ENCODE peak calls at places on chromosomes 16 and 17, in four cellular contexts. H, O, R and J are unnamed samples.
A peak's percentile ranks its signal among the peaks of the same experiment; 100 is the strongest.

GRCh38 chr17:79007504-79008381 is 1.8 kb downstream of the CANT1 start:
- DNase-seq in R (no peak), O (no peak), H (no peak), J (no peak)

GRCh38 chr16:88703486-88704309 is 2.5 kb downstream of the RNF166 start:
- DNase-seq in O (no peak), H (no peak), R (no peak), J (no peak)

GRCh38 chr17:42266918-42267766 is 9.0 kb downstream of the STAT5B start:
- DNase-seq in R (no peak), H (no peak), O (no peak), J (peak; percentile 41)

GRCh38 chr16:58094026-58094425 is 35.2 kb downstream of the CFAP20 start:
- DNase-seq in H (no peak), O (no peak), R (no peak), J (no peak)

GRCh38 chr16:4261557-4262172 is 11.2 kb downstream of the TFAP4 start:
- DNase-seq in H (peak; percentile 26), R (no peak), O (peak; percentile 78), J (peak; percentile 67)

GRCh38 chr17:50863221-50863843 is 2.8 kb downstream of the TOB1 start:
- DNase-seq in H (peak; percentile 66), O (peak; percentile 80), R (no peak), J (no peak)

GRCh38 chr16:459761-460160 is 34.3 kb downstream of the RAB11FIP3 start:
- DNase-seq in R (no peak), O (no peak), H (no peak), J (no peak)

GRCh38 chr17:4101127-4101798 is 41.6 kb downstream of the ZZEF1 start:
- DNase-seq in O (no peak), R (peak; percentile 20), H (no peak), J (peak; percentile 45)

GRCh38 chr17:18258356-18259038 is at the start of gene FLII:
- DNase-seq in H (peak; percentile 19), R (no peak), O (peak; percentile 89), J (peak; percentile 55)

GRCh38 chr17:55320594-55321506 is 56.1 kb downstream of the HLF start:
- DNase-seq in H (no peak), R (no peak), O (no peak), J (no peak)

GRCh38 chr16:71628810-71629209 is 2.8 kb downstream of the MARVELD3 start:
- DNase-seq in R (no peak), H (no peak), O (no peak), J (no peak)

GRCh38 chr16:66435896-66436295 is 8.8 kb downstream of the BEAN1 start:
- DNase-seq in O (no peak), H (no peak), R (no peak), J (no peak)

GRCh38 chr17:56064506-56064905 is 88.8 kb upstream of the ANKFN1 start:
- DNase-seq in R (no peak), O (no peak), H (no peak), J (no peak)

GRCh38 chr17:66423436-66423922 is 121.1 kb downstream of the PRKCA start:
- DNase-seq in R (no peak), H (no peak), O (no peak), J (no peak)

GRCh38 chr16:58024673-58025350 is 742 bp upstream of the MMP15 start:
- DNase-seq in H (peak; percentile 92), R (no peak), O (peak; percentile 49), J (peak; percentile 70)

GRCh38 chr17:78665952-78666920 is 89.0 kb upstream of the DNAH17 start:
- DNase-seq in R (no peak), O (no peak), H (peak; percentile 88), J (peak; percentile 97)

GRCh38 chr17:74785981-74786360 is 9.8 kb upstream of the NAT9 start:
- DNase-seq in H (no peak), O (no peak), R (no peak), J (no peak)

GRCh38 chr16:73018796-73019455 is 29.0 kb downstream of the ZFHX3 start:
- DNase-seq in H (no peak), O (no peak), R (no peak), J (no peak)

GRCh38 chr17:17682737-17683675 is 1.7 kb downstream of the RAI1 start:
- DNase-seq in R (no peak), H (no peak), O (peak; percentile 83), J (peak; percentile 73)

GRCh38 chr16:46830417-46830901 is 521 bp downstream of the C16orf87 start:
- DNase-seq in H (no peak), O (no peak), R (no peak), J (no peak)

GRCh38 chr16:56360117-56361008 is 65.0 kb downstream of the AMFR start:
- DNase-seq in R (no peak), H (no peak), O (peak; percentile 11), J (no peak)

GRCh38 chr16:3478242-3478925 is 16.9 kb downstream of the C16orf90 start:
- DNase-seq in R (no peak), H (no peak), O (no peak), J (no peak)

GRCh38 chr17:17778308-17779014 is 58.3 kb downstream of the SREBF1 start:
- DNase-seq in R (no peak), H (no peak), O (peak; percentile 68), J (no peak)

GRCh38 chr17:76404976-76405563 is 20.7 kb downstream of the SPHK1 start:
- DNase-seq in O (no peak), R (no peak), H (no peak), J (peak; percentile 5)

GRCh38 chr17:50283714-50284432 is 9.6 kb downstream of the TMEM92 start:
- DNase-seq in O (no peak), R (no peak), H (no peak), J (no peak)

GRCh38 chr16:21684199-21684598 is 20.4 kb downstream of the OTOA start:
- DNase-seq in R (no peak), H (peak; percentile 50), O (peak; percentile 42), J (peak; percentile 65)

GRCh38 chr16:11880047-11880446 is 28.7 kb upstream of the RSL1D1 start:
- DNase-seq in R (no peak), O (no peak), H (no peak), J (no peak)

GRCh38 chr16:11876306-11876705 is 25.0 kb upstream of the RSL1D1 start:
- DNase-seq in H (no peak), O (no peak), R (no peak), J (no peak)

GRCh38 chr16:11875721-11876120 is 24.4 kb upstream of the RSL1D1 start:
- DNase-seq in H (no peak), O (no peak), R (no peak), J (no peak)

GRCh38 chr16:11877374-11877773 is 26.0 kb upstream of the RSL1D1 start:
- DNase-seq in R (no peak), O (no peak), H (no peak), J (no peak)
- TF ChIP-seq ZBTB33 in R (no peak), O (no peak), H (no peak), J (no peak)

DNA sequence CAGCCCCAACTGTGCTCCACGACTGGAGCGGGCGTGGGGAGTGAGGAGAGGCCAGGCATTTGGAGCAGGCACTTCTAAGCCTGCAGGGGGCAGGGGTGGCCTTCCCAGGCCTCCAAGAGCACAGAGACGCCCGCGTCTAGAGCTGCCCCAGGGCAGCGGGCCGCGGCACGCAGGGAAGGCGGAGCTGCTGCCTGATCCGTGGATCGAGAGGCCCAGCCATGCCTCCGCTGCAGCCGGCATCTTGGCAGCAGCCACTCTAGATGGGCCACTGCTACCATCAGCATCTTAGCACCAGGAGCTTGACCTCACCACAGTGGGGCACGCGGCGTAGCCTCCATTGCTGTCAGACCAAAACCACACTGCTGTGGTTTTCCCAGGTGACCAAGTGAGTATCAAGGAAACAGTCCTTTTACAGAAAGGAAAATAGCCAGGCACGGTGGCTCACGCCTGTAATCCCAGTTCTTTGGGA is 20.4 kb upstream of the WDR45B start:
- DNase-seq in O (peak; percentile 84), R (no peak), H (peak; percentile 78), J (peak; percentile 70)
- TF ChIP-seq NFIC in O (no peak), R (no peak), H (no peak), J (no peak)

DNA sequence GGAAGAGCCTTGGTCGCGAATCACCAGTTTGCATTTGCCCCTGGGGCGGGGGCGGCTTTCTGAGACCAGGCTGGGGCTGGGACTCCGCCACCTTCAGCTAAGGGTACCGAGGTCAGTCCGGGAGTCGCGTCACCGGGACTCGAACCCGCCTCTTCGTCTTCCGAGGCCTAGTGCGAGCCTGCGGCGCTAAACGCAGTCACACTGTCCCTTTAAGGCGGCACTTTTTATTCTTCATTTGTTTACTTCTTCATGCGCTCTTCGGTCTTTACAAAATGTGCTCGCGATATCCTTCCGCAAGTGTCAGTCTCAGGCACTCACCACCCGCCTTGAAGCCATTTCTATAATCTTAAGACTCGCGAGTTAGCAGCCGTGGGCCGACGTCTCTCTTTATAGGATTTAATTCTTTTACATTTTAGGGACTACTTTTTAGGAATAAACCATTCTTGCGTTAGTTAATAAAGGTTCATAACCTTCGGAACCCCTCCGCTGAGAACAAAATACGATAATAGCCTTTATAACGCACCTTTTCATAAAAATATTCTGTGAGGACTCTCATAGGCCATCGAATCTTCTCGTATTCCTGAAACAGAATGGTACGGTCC is 593 bp upstream of the HEXIM1 start:
- DNase-seq in R (peak; percentile 85), O (no peak), H (peak; percentile 93), J (peak; percentile 91)
- TF ChIP-seq ZBTB33 in R (peak; percentile 73), O (no peak), H (peak; percentile 44), J (no peak)

DNA sequence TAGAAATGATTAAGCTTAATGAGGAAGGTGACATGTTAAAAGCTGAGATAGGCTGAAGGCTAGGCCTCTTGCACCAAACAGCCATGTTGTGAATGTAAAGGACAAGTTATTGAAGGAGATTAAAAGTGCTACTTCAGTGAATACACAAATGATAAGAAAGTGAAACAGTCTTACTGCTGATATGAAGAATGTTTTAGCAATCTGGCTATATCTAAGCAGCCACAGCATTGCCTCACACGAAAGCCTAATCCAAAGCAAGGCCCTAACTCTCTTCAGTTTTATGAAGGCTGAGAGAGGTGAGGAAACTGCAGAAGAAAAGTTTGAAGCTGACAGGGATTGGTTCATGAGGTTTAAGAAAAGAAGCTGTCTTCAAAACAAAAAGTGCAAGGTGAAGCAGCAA is 71.0 kb downstream of the CDRT15 start:
- DNase-seq in H (no peak), O (no peak), R (no peak), J (no peak)
- TF ChIP-seq NFIC in H (no peak), O (no peak), R (no peak), J (no peak)

DNA sequence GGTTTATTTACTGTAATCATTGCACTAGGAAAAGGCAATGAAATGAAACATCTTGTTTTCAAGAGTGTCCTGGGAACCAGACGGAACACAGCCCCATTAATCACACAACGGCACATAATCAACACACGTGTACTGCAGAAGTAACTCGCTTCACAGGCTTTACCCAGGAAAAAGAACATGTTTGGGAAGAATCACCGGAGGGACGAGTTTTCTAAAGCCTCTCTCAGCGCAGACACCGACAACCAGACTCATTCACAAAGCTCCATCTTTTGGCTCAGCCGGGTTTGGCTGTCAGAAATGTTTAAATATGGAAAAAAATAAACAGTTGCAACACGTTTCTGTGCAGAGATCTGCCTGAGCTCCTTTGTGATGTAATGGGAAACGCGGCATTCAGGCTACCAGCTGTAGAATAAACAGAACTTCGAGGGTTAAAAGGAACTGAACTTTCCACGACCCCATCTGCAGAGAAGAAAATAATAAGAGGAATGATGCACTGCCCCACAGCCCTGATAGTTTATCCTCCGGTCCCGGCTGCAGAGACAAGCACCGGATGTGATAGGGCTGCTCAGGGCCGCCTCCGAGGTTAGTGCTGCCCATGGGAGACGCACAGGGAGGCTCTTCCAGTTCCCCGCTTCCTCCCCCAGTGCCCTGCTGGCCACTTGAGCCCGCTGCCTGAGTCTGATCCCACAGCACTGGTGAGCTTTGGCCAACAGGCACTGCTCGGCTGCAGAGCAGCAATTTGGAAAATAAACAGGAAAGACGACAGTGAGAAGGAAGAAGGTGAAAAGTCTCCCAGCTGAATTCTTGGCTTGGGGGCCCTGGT is 119.8 kb downstream of the HIC1 start:
- DNase-seq in O (peak; percentile 60), R (no peak), H (peak; percentile 94), J (no peak)
- TF ChIP-seq ZBTB33 in O (no peak), R (no peak), H (peak; percentile 25), J (no peak)